ENCODE peak calls at places on chromosomes 1 and 21, in six cellular contexts. G is neural progenitor cell, B is GM23248, S is uterus, U is tibial artery, V is adipocyte. N is an unnamed sample. For H3K9me3 and H3K36me3, the result is how much of the 10 kb centered on the place peaks cover.

GRCh38 chr1:245085508-245086095 is 69.2 kb upstream of the KIF26B start:
- DNase-seq in G (no peak), B (peak), S (no peak), U (no peak), V (peak), N (peak)

GRCh38 chr1:4133541-4133940 is 233.5 kb upstream of the C1orf174 start:
- DNase-seq in G (no peak), B (no peak), S (no peak), U (no peak), V (no peak), N (no peak)

GRCh38 chr1:19799233-19799876 is 361 bp downstream of the TMCO4 start:
- DNase-seq in G (peak), B (peak), S (no peak), U (peak), V (peak), N (peak)

GRCh38 chr1:167105841-167106461 is 12.1 kb downstream of the STYXL2 start:
- DNase-seq in G (no peak), B (no peak), S (no peak), U (no peak), V (no peak), N (no peak)

GRCh38 chr1:224507771-224508523 is 73.3 kb upstream of the WDR26 start:
- DNase-seq in G (no peak), B (peak), S (no peak), U (no peak), V (peak), N (no peak)

GRCh38 chr1:55140546-55140983 is 74.6 kb downstream of the USP24 start:
- DNase-seq in G (peak), B (peak), S (peak), U (peak), V (peak), N (peak)

GRCh38 chr1:61387829-61388228 is 305.5 kb downstream of the NFIA start:
- DNase-seq in G (no peak), B (no peak), S (no peak), U (no peak), V (no peak), N (no peak)

GRCh38 chr1:215321802-215322201 is 239.3 kb downstream of the KCNK2 start:
- DNase-seq in G (no peak), B (peak), S (no peak), U (no peak), V (peak), N (no peak)

GRCh38 chr1:193068013-193068412 is 8.6 kb downstream of the RO60 start:
- DNase-seq in G (no peak), B (no peak), S (no peak), U (no peak), V (no peak), N (no peak)

GRCh38 chr1:61157420-61157987 is 75.1 kb downstream of the NFIA start:
- DNase-seq in G (no peak), B (peak), S (no peak), U (no peak), V (peak), N (no peak)

GRCh38 chr1:221045842-221046831 is 166.9 kb downstream of the HLX start:
- DNase-seq in G (no peak), B (peak), S (no peak), U (no peak), V (peak), N (no peak)

GRCh38 chr1:39684313-39684664 is 6.9 kb downstream of the HPCAL4 start:
- DNase-seq in G (no peak), B (no peak), S (no peak), U (no peak), V (no peak), N (no peak)

GRCh38 chr1:51542158-51542953 is 23.3 kb upstream of the EPS15 start:
- DNase-seq in G (no peak), B (no peak), S (no peak), U (no peak), V (no peak), N (no peak)

GRCh38 chr21:18521204-18521603 is 117.6 kb upstream of the TMPRSS15 start:
- DNase-seq in G (no peak), B (no peak), S (no peak), U (no peak), V (no peak), N (no peak)

GRCh38 chr21:18522181-18522771 is 118.7 kb upstream of the TMPRSS15 start:
- DNase-seq in G (peak), B (no peak), S (no peak), U (no peak), V (no peak), N (no peak)

DNA sequence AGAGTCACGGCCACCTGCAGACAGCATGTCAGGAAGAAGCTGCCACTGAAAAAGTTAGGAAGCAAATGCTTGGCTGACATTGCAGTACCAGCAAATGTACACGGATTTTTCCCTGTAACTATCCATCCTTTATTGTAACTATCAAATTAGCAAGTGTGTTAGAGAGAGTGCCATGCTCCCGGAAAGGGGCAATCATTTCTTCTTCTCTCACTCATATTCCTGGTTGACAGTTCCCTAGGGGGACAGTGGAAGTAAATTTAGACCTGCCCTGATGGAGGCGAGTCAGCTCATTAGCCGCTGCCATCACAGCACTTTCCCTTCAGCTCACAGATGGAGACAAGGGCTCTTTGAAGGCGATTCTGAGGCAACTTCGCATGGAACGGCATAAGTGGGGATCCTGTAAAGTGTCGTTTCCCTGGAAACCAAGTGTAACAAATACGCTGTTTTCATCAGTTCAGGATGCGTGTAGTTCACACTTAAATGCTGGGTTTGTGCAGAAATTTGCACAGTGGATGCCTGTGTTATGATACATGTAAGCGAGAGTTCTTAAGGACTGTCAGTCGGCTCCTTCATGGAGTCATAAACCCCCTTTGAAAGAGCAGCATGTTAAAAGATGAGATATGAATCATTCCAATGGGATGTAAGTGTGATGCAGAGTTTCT is 114.5 kb upstream of the TMPRSS15 start:
- DNase-seq in G (no peak), B (no peak), S (no peak), U (no peak), V (no peak), N (no peak)
- H3K9me3 ChIP-seq in G (under half), B (under half), S (under half), U (under half), V (under half), N (under half)

GRCh38 chr1:151026460-151026859 is 9.9 kb upstream of the BNIPL start:
- DNase-seq in G (no peak), B (no peak), S (no peak), U (no peak), V (no peak), N (no peak)
- H3K36me3 ChIP-seq in G (under half), B (under half), S (under half), U (half or more), V (half or more), N (under half)

GRCh38 chr1:30731109-30731805 is 7.9 kb upstream of the MATN1 start:
- DNase-seq in G (no peak), B (no peak), S (no peak), U (no peak), V (no peak), N (no peak)
- H3K4me3 ChIP-seq in G (no peak), B (no peak), S (no peak), U (no peak), V (no peak), N (no peak)

DNA sequence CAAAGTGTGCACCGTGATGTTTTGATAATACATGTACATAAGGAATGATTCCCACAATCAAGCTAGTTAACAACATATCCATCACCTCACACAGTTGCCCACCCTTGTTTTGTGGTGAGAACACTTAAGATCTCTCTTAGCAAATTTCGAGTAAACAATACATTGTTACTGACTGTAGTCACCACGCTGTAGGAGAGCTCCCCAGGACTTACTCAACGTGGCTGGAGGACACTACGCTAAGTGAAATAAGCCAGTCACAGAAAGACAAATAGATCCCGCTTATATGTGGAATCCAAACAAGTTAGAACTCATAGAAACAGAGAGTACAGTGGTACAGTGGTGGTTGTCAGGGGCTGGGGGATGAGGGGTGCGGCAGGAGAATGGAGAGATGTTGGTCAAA is 24.8 kb downstream of the GPR137B start:
- DNase-seq in G (no peak), B (no peak), S (no peak), U (no peak), V (no peak), N (no peak)
- H3K9me3 ChIP-seq in G (under half), B (under half), S (under half), U (under half), V (under half), N (under half)

GRCh38 chr21:15826908-15827601 is 97.3 kb downstream of the USP25 start:
- DNase-seq in G (no peak), B (no peak), S (no peak), U (no peak), V (no peak), N (no peak)

GRCh38 chr21:15831497-15831896 is 101.7 kb downstream of the USP25 start:
- DNase-seq in G (no peak), B (no peak), S (no peak), U (no peak), V (no peak), N (no peak)

GRCh38 chr21:15825699-15826098 is 95.9 kb downstream of the USP25 start:
- DNase-seq in G (no peak), B (no peak), S (no peak), U (no peak), V (no peak), N (no peak)

GRCh38 chr21:15823486-15824150 is 93.8 kb downstream of the USP25 start:
- DNase-seq in G (no peak), B (no peak), S (no peak), U (no peak), V (no peak), N (no peak)

DNA sequence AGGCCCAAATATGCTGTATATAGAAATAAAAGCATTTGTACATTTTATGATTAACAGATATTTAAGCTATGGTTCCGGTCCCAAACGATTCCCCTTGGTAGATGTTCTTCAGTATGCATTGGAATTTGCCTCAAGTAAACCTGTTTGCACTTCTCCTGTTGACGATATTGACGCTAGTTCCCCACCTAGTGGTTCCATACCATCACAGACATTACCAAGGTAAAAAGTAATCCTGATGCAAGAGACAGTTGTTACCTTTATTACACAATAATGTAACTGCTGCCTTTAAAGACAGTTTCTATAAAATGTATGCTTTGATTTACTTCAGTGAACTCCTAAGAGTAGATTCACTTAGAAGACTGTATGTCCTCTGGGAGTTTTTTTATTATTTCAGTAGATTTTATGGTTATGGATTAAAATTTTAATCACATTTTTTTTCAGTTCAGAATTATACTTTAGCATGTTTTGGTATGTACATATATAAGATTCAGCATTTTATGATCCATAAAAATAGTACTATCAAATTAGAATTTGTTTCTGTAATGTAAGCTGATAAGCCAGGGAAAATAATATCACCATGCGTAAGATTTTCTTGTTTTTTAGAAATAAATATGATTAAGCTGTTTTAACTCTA is 96.5 kb downstream of the USP25 start:
- DNase-seq in G (peak), B (peak), S (no peak), U (no peak), V (peak), N (no peak)
- H3K36me3 ChIP-seq in G (under half), B (under half), S (under half), U (under half), V (under half), N (under half)

N was measured in MG63.